ENCODE peak calls at places on chromosomes 4 and X, in seven cellular contexts. G is mesenchymal stem cell, B is Karpas-422, W is fibroblast of lung, Q is PC-3, Z is astrocyte, O is mesendoderm. S is an unnamed sample.
A peak's percentile ranks its signal among the peaks of the same experiment; 100 is the strongest.

GRCh38 chr4:144347116-144347515 is 206.6 kb upstream of the GYPA start:
- DNase-seq in G (no peak), Z (no peak), Q (no peak), B (no peak), O (no peak), W (no peak), S (no peak)

GRCh38 chr4:15855804-15856475 is 77.8 kb downstream of the CD38 start:
- DNase-seq in Z (no peak), Q (no peak), W (no peak), G (no peak), B (no peak), O (no peak), S (no peak)

GRCh38 chr4:36256398-36256828 is 12.1 kb upstream of the ARAP2 start:
- DNase-seq in B (no peak), O (no peak), Q (no peak), W (no peak), G (no peak), Z (no peak), S (no peak)

GRCh38 chr4:102139132-102139573 is 206.1 kb downstream of the SLC39A8 start:
- DNase-seq in G (peak; percentile 21), Q (peak; percentile 92), O (no peak), W (no peak), B (no peak), Z (peak; percentile 90), S (peak; percentile 51)

GRCh38 chrX:40468033-40468979 is 112.5 kb upstream of the ATP6AP2 start:
- DNase-seq in O (peak; percentile 76), B (peak; percentile 48), Z (peak; percentile 36), W (peak; percentile 7), Q (peak; percentile 35), G (peak; percentile 38), S (peak; percentile 27)

GRCh38 chr4:15234101-15234500 is 193.7 kb upstream of the C1QTNF7 start:
- DNase-seq in O (no peak), G (peak; percentile 96), Z (peak; percentile 85), W (peak; percentile 80), B (no peak), Q (peak; percentile 57), S (peak; percentile 52)

GRCh38 chr4:38782452-38783108 is at the start of gene TLR10:
- DNase-seq in G (peak; percentile 49), Q (peak; percentile 41), B (peak; percentile 96), W (peak; percentile 59), O (peak; percentile 43), Z (peak; percentile 17), S (peak; percentile 77)

GRCh38 chr4:113016377-113016776 is 33.1 kb upstream of the ANK2 start:
- DNase-seq in O (no peak), G (no peak), B (no peak), W (no peak), Q (no peak), Z (no peak), S (no peak)

GRCh38 chr4:47031713-47032404 is 492 bp downstream of the GABRB1 start:
- DNase-seq in G (no peak), Q (no peak), B (no peak), Z (no peak), W (no peak), O (peak; percentile 18), S (peak; percentile 17)

GRCh38 chr4:172662113-172662512 is 506.5 kb upstream of the GALNT7 start:
- DNase-seq in O (no peak), Q (no peak), B (no peak), Z (no peak), G (no peak), W (no peak), S (no peak)

GRCh38 chrX:68914337-68914989 is 85.6 kb downstream of the EFNB1 start:
- DNase-seq in Q (no peak), O (peak; percentile 62), G (no peak), Z (no peak), B (no peak), W (no peak), S (no peak)

GRCh38 chrX:67725471-67725870 is 181.7 kb downstream of the AR start:
- DNase-seq in G (no peak), Q (no peak), O (no peak), B (no peak), Z (no peak), W (no peak), S (no peak)

GRCh38 chr4:158458271-158458895 is 63.3 kb upstream of the RXFP1 start:
- DNase-seq in Q (no peak), Z (no peak), W (no peak), O (no peak), B (no peak), G (no peak), S (no peak)

GRCh38 chrX:153032397-153033118 is 23.7 kb upstream of the PNMA3 start:
- DNase-seq in W (peak; percentile 33), Q (peak; percentile 70), Z (no peak), G (peak; percentile 51), O (peak; percentile 57), B (peak; percentile 82), S (peak; percentile 71)

GRCh38 chrX:96540111-96540631 is 144.5 kb upstream of the DIAPH2 start:
- DNase-seq in B (no peak), O (no peak), Z (no peak), Q (no peak), W (no peak), G (no peak), S (no peak)

GRCh38 chrX:129980043-129980442 is 2.4 kb upstream of the BCORL1 start:
- DNase-seq in Q (no peak), B (no peak), G (no peak), Z (no peak), O (no peak), W (no peak), S (no peak)

GRCh38 chr4:114237997-114238396 is 258.6 kb upstream of the ARSJ start:
- DNase-seq in G (no peak), O (no peak), B (no peak), Z (no peak), W (no peak), Q (no peak), S (no peak)

GRCh38 chrX:101022020-101022419 is 29.9 kb downstream of the TRMT2B start:
- DNase-seq in B (no peak), G (no peak), O (no peak), W (no peak), Q (no peak), Z (no peak), S (no peak)

GRCh38 chr4:182212211-182212761 is 30.9 kb upstream of the TENM3 start:
- DNase-seq in O (no peak), B (no peak), Q (no peak), Z (peak; percentile 59), W (peak; percentile 67), G (peak; percentile 50), S (peak; percentile 78)

GRCh38 chr4:122798101-122798500 is 28.5 kb upstream of the FGF2 start:
- DNase-seq in Z (peak; percentile 89), W (peak; percentile 97), Q (no peak), O (peak; percentile 70), B (no peak), G (peak; percentile 92), S (peak; percentile 97)

GRCh38 chrX:143634373-143634685 is 1.6 kb downstream of the SLITRK4 start:
- DNase-seq in W (no peak), Q (no peak), B (no peak), O (no peak), G (peak; percentile 10), Z (no peak), S (no peak)

GRCh38 chr4:102543529-102543928 is 42.4 kb downstream of the NFKB1 start:
- DNase-seq in G (no peak), Q (no peak), B (no peak), W (no peak), Z (no peak), O (no peak), S (no peak)

GRCh38 chr4:123244233-123244632 is 152.4 kb upstream of the SPRY1 start:
- DNase-seq in G (peak; percentile 24), Z (no peak), W (peak; percentile 58), B (peak; percentile 37), Q (no peak), O (no peak), S (no peak)

GRCh38 chrX:96770315-96770714 is 85.7 kb downstream of the DIAPH2 start:
- DNase-seq in G (peak; percentile 9), O (no peak), W (peak; percentile 48), Z (no peak), B (peak; percentile 74), Q (peak; percentile 52), S (peak; percentile 64)

GRCh38 chrX:53263597-53264094 is 17.7 kb downstream of the IQSEC2 start:
- DNase-seq in Z (peak; percentile 65), B (no peak), O (peak; percentile 55), Q (peak; percentile 92), W (peak; percentile 13), G (peak; percentile 82), S (peak; percentile 40)

GRCh38 chrX:9493936-9494335 is 29.1 kb downstream of the TBL1X start:
- DNase-seq in Q (no peak), B (no peak), Z (peak; percentile 3), O (no peak), G (no peak), W (no peak), S (no peak)

GRCh38 chr4:114026447-114026846 is 47.0 kb upstream of the ARSJ start:
- DNase-seq in Z (peak; percentile 25), W (no peak), Q (no peak), O (no peak), B (no peak), G (no peak), S (no peak)

GRCh38 chrX:47523713-47524166 is 37.3 kb upstream of the ARAF start:
- DNase-seq in Z (no peak), B (no peak), W (no peak), Q (no peak), G (no peak), O (no peak), S (no peak)
- H3K9ac ChIP-seq in Z (peak overlapping the region; percentile 77), B (peak overlapping the region; percentile 65), W (peak overlapping the region; percentile 30), Q (peak overlapping the region; percentile 79), G (peak overlapping the region; percentile 76), O (peak overlapping the region; percentile 59), S (peak overlapping the region; percentile 80)

DNA sequence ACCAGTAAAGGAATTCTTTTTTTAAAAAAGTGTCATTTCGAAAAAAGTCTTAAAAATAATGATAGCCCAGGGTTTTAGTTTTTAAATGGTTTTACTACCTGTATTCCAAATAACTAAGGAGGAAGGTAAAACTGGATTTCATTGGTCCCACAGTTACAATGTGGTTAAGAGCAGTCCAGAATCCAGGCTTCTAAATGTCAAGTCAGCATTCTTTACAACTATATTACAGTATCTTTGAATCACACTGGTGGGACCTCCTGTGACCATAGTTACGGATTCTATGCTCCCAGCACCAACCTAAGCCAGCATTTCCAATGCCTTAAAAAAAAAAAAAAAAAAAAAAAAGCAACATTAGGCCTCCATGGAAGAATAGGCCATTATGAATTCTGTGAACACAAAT is 6.2 kb downstream of the TIGD4 start:
- DNase-seq in O (no peak), B (no peak), Q (no peak), G (no peak), W (no peak), Z (no peak), S (no peak)
- H3K4me1 ChIP-seq in O (peaks cover 7% of the 10 kb centered on the region), B (peaks cover 6% of the 10 kb centered on the region), Q (peaks cover 4% of the 10 kb centered on the region), G (no peaks in the 10 kb centered on the region), W (no peaks in the 10 kb centered on the region), Z (no peaks in the 10 kb centered on the region), S (no peaks in the 10 kb centered on the region)

DNA sequence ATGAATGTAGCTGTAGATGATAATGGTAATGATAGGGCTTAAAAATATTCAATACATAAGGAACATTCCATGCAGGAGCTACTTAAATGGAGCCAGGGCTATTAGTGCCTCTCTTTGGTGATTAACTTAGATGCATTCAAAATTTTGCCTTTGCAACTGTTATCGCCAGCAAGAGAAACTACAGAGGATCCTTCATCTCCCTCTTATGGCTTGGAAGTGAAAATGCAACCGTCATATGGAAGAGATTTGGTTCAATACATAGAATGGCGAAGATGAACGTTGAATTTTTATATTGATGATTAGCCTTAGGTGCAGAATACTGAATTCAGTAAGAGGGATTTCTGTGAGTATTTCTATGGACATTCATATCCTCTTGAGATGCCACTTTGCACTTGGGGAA is 134.5 kb upstream of the NLGN4X start:
- DNase-seq in G (no peak), B (peak; percentile 61), O (peak; percentile 45), W (no peak), Z (no peak), Q (no peak), S (no peak)
- H3K4me3 ChIP-seq in G (no peak overlapping the region), B (no peak overlapping the region), O (no peak overlapping the region), W (no peak overlapping the region), Z (no peak overlapping the region), Q (no peak overlapping the region), S (no peak overlapping the region)

GRCh38 chr4:98653890-98654867 is 4.2 kb downstream of the TSPAN5 start:
- DNase-seq in O (no peak), B (no peak), G (peak; percentile 46), W (peak; percentile 90), Q (peak; percentile 89), Z (peak; percentile 98), S (peak; percentile 82)
- H3K9ac ChIP-seq in O (no peak overlapping the region), B (no peak overlapping the region), G (peak overlapping the region; percentile 93), W (no peak overlapping the region), Q (peak overlapping the region; percentile 91), Z (peak overlapping the region; percentile 96), S (peak overlapping the region; percentile 58)

S was measured in adipocyte.